ENCODE peak calls at places on chromosomes 16 and 17, in eight cellular contexts. U is KBM-7; R is NCI-H2171 treated with DMSO at 0.1 percent for 48 hours; E is AG09319; I is astrocyte of the hippocampus; K is WTC11; M is stimulated activated CD4-positive, alpha-beta T cell treated with anti-CD3 and anti-CD28 coated beads, Interleukin-1b, Interleukin-23, amount 100 ng/mL, for 48 hours; Q is fibroblast of the aortic adventitia. A is an unnamed sample.

GRCh38 chr17:77285594-77286390 is 145.0 kb downstream of the SEC14L1 start:
- DNase-seq in U (peak), R (no peak), E (no peak), I (peak), K (no peak), M (no peak), Q (peak), A (peak)

GRCh38 chr17:67452681-67453554 is 75.8 kb downstream of the PITPNC1 start:
- DNase-seq in U (no peak), R (no peak), E (no peak), I (no peak), K (no peak), M (peak), Q (no peak), A (no peak)

GRCh38 chr16:69562818-69563217 is 2.9 kb upstream of the NFAT5 start:
- DNase-seq in U (no peak), R (no peak), E (no peak), I (no peak), K (no peak), M (no peak), Q (no peak), A (no peak)

GRCh38 chr17:43224146-43224705 is 4.2 kb downstream of the CCDC200 start:
- DNase-seq in U (no peak), R (no peak), E (no peak), I (no peak), K (no peak), M (no peak), Q (no peak), A (no peak)

GRCh38 chr16:81466351-81466960 is 21.8 kb downstream of the CMIP start:
- DNase-seq in U (no peak), R (no peak), E (no peak), I (no peak), K (no peak), M (no peak), Q (peak), A (peak)

GRCh38 chr17:49148171-49148570 is 15.6 kb downstream of the B4GALNT2 start:
- DNase-seq in U (no peak), R (no peak), E (no peak), I (peak), K (no peak), M (no peak), Q (no peak), A (no peak)

GRCh38 chr17:27810902-27811557 is 10.7 kb upstream of the NOS2 start:
- DNase-seq in U (no peak), R (no peak), E (no peak), I (no peak), K (no peak), M (no peak), Q (no peak), A (no peak)

GRCh38 chr17:67700720-67701119 is 17.0 kb upstream of the NOL11 start:
- DNase-seq in U (no peak), R (no peak), E (no peak), I (no peak), K (no peak), M (no peak), Q (no peak), A (no peak)

GRCh38 chr16:12881182-12881581 is 20.2 kb upstream of the SHISA9 start:
- DNase-seq in U (no peak), R (no peak), E (no peak), I (no peak), K (no peak), M (no peak), Q (no peak), A (no peak)

GRCh38 chr16:3889059-3889458 is 8.5 kb upstream of the CREBBP start:
- DNase-seq in U (no peak), R (no peak), E (no peak), I (no peak), K (no peak), M (no peak), Q (no peak), A (peak)

GRCh38 chr16:88194397-88195020 is 188.2 kb upstream of the ZNF469 start:
- DNase-seq in U (no peak), R (peak), E (no peak), I (no peak), K (no peak), M (no peak), Q (no peak), A (peak)

GRCh38 chr17:50452627-50453300 is 15.9 kb downstream of the CHAD start:
- DNase-seq in U (peak), R (no peak), E (no peak), I (no peak), K (no peak), M (no peak), Q (peak), A (peak)

GRCh38 chr16:56589141-56590039 is at the start of gene MT3:
- DNase-seq in U (no peak), R (peak), E (no peak), I (peak), K (peak), M (peak), Q (no peak), A (no peak)

GRCh38 chr16:14545346-14545884 is 84.6 kb downstream of the PARN start:
- DNase-seq in U (no peak), R (no peak), E (no peak), I (peak), K (no peak), M (no peak), Q (no peak), A (no peak)

GRCh38 chr17:40112718-40113109 is 9.1 kb upstream of the MSL1 start:
- DNase-seq in U (no peak), R (no peak), E (no peak), I (no peak), K (no peak), M (no peak), Q (no peak), A (no peak)

GRCh38 chr17:80316927-80317705 is 56.5 kb downstream of the RNF213 start:
- DNase-seq in U (no peak), R (no peak), E (no peak), I (no peak), K (no peak), M (no peak), Q (no peak), A (no peak)

GRCh38 chr16:57071840-57072541 is 20.4 kb upstream of the CPNE2 start:
- DNase-seq in U (no peak), R (no peak), E (no peak), I (peak), K (no peak), M (no peak), Q (peak), A (peak)

GRCh38 chr16:49857423-49858181 is 1.7 kb upstream of the ZNF423 start:
- DNase-seq in U (peak), R (peak), E (no peak), I (peak), K (peak), M (peak), Q (peak), A (peak)

GRCh38 chr17:61635913-61636432 is 45.0 kb upstream of the NACA2 start:
- DNase-seq in U (peak), R (peak), E (no peak), I (peak), K (peak), M (peak), Q (peak), A (peak)

GRCh38 chr16:58418601-58419000 is 26.3 kb downstream of the GINS3 start:
- DNase-seq in U (no peak), R (no peak), E (no peak), I (peak), K (no peak), M (no peak), Q (peak), A (peak)

GRCh38 chr16:55759983-55760664 is 72.8 kb downstream of the CES1 start:
- DNase-seq in U (no peak), R (peak), E (no peak), I (no peak), K (peak), M (no peak), Q (no peak), A (no peak)

GRCh38 chr17:81665205-81666091 is 957 bp downstream of the OXLD1 start:
- DNase-seq in U (peak), R (no peak), E (no peak), I (peak), K (no peak), M (peak), Q (peak), A (no peak)

GRCh38 chr17:79943354-79944241 is 92.1 kb downstream of the TBC1D16 start:
- DNase-seq in U (no peak), R (no peak), E (no peak), I (no peak), K (peak), M (no peak), Q (no peak), A (no peak)

GRCh38 chr17:64153565-64153964 is 23.6 kb upstream of the ERN1 start:
- DNase-seq in U (no peak), R (no peak), E (no peak), I (no peak), K (no peak), M (no peak), Q (no peak), A (no peak)

GRCh38 chr17:29376667-29377268 is 13.4 kb upstream of the TAOK1 start:
- DNase-seq in U (no peak), R (peak), E (no peak), I (peak), K (no peak), M (no peak), Q (peak), A (peak)

GRCh38 chr17:17499402-17500145 is 3.4 kb upstream of the RASD1 start:
- DNase-seq in U (no peak), R (no peak), E (no peak), I (no peak), K (peak), M (no peak), Q (no peak), A (no peak)

GRCh38 chr17:60390223-60390622 is 1.7 kb downstream of the USP32 start:
- DNase-seq in U (peak), R (no peak), E (no peak), I (peak), K (no peak), M (no peak), Q (peak), A (peak)

GRCh38 chr17:12296120-12296727 is 275.5 kb downstream of the MAP2K4 start:
- DNase-seq in U (no peak), R (peak), E (no peak), I (no peak), K (peak), M (no peak), Q (peak), A (no peak)

GRCh38 chr16:60815033-60815432 is 1221.2 kb downstream of the CDH8 start:
- DNase-seq in U (no peak), R (no peak), E (no peak), I (no peak), K (no peak), M (no peak), Q (no peak), A (no peak)

GRCh38 chr17:64356304-64356686 is 34.4 kb downstream of the PECAM1 start:
- DNase-seq in U (no peak), R (no peak), E (no peak), I (no peak), K (no peak), M (no peak), Q (no peak), A (no peak)

GRCh38 chr17:44916781-44917241 is 1.5 kb upstream of the GFAP start:
- DNase-seq in U (no peak), R (no peak), E (no peak), I (peak), K (no peak), M (no peak), Q (peak), A (no peak)